ENCODE peak calls at places on chromosomes 16 and 17, in four cellular contexts. A is Panc1, B is A549, U is PC-3. D is an unnamed sample.

GRCh38 chr16:88841521-88842307 is 15.0 kb downstream of the GALNS start:
- DNase-seq in B (no peak), U (no peak), A (no peak), D (no peak)

GRCh38 chr17:41394254-41395016 is 3.0 kb downstream of the KRT31 start:
- DNase-seq in A (no peak), B (no peak), U (peak; percentile 34), D (no peak)

GRCh38 chr17:80605326-80606066 is 60.9 kb downstream of the RPTOR start:
- DNase-seq in U (peak; percentile 90), B (peak; percentile 23), A (peak; percentile 12), D (peak; percentile 63)

GRCh38 chr16:50696575-50697420 is 3.4 kb downstream of the NOD2 start:
- DNase-seq in B (peak; percentile 52), U (peak; percentile 42), A (no peak), D (peak; percentile 85)

GRCh38 chr16:31568577-31569359 is 41.1 kb downstream of the AHSP start:
- DNase-seq in A (no peak), B (no peak), U (no peak), D (peak; percentile 12)

GRCh38 chr17:17538417-17539391 is 42.5 kb upstream of the RASD1 start:
- DNase-seq in U (peak; percentile 96), B (peak; percentile 89), A (peak; percentile 20), D (peak; percentile 86)

GRCh38 chr17:28216528-28216927 is 102.5 kb upstream of the TMEM97 start:
- DNase-seq in U (peak; percentile 57), B (peak; percentile 27), A (no peak), D (no peak)

GRCh38 chr17:61072648-61073047 is 327.0 kb upstream of the TBX2 start:
- DNase-seq in B (no peak), A (no peak), U (no peak), D (no peak)

GRCh38 chr17:5785867-5786509 is 201.7 kb upstream of the NLRP1 start:
- DNase-seq in A (no peak), B (no peak), U (peak; percentile 60), D (no peak)

GRCh38 chr16:27431773-27432599 is 30.0 kb downstream of the IL21R start:
- DNase-seq in B (no peak), A (no peak), U (peak; percentile 6), D (no peak)

GRCh38 chr16:12539185-12539929 is 264.3 kb downstream of the CPPED1 start:
- DNase-seq in B (no peak), A (no peak), U (peak; percentile 14), D (peak; percentile 30)

GRCh38 chr16:54473201-54473993 is 186.8 kb upstream of the IRX3 start:
- DNase-seq in B (no peak), U (no peak), A (no peak), D (no peak)

GRCh38 chr17:77869665-77870132 is 88.8 kb upstream of the TNRC6C start:
- DNase-seq in U (no peak), B (no peak), A (no peak), D (no peak)

GRCh38 chr16:5706206-5706605 is 608.6 kb upstream of the EEF2KMT start:
- DNase-seq in A (no peak), B (no peak), U (no peak), D (no peak)

GRCh38 chr16:22373662-22374310 is 633 bp downstream of the CDR2 start:
- DNase-seq in A (no peak), B (no peak), U (no peak), D (peak; percentile 36)

GRCh38 chr16:14301150-14302030 is 230.3 kb downstream of the MRTFB start:
- DNase-seq in B (peak; percentile 79), U (peak; percentile 18), A (no peak), D (no peak)

GRCh38 chr16:84879569-84880487 is 60.0 kb downstream of the CRISPLD2 start:
- DNase-seq in A (no peak), U (peak; percentile 33), B (peak; percentile 42), D (peak; percentile 51)

GRCh38 chr17:2085648-2085949 is 30.7 kb downstream of the HIC1 start:
- DNase-seq in A (no peak), B (no peak), U (no peak), D (no peak)

GRCh38 chr17:81959362-81960129 is 1.4 kb downstream of the NOTUM start:
- DNase-seq in U (peak; percentile 59), A (no peak), B (peak; percentile 65), D (peak; percentile 60)

GRCh38 chr17:47279062-47279801 is 25.6 kb downstream of the ITGB3 start:
- DNase-seq in B (peak; percentile 24), U (peak; percentile 82), A (no peak), D (peak; percentile 14)

GRCh38 chr16:5466551-5466950 is 369.0 kb upstream of the EEF2KMT start:
- DNase-seq in B (no peak), A (no peak), U (no peak), D (no peak)

GRCh38 chr17:73833779-73834613 is 189.8 kb upstream of the SDK2 start:
- DNase-seq in B (peak; percentile 24), U (no peak), A (no peak), D (no peak)

GRCh38 chr17:75404223-75404738 is 1.2 kb downstream of the GRB2 start:
- DNase-seq in U (peak; percentile 90), B (peak; percentile 86), A (peak; percentile 62), D (peak; percentile 82)

GRCh38 chr16:19329932-19330331 is 44.4 kb downstream of the CLEC19A start:
- DNase-seq in A (no peak), B (peak; percentile 31), U (peak; percentile 70), D (no peak)

GRCh38 chr17:57677301-57677700 is 67.8 kb downstream of the CCDC182 start:
- DNase-seq in U (no peak), B (no peak), A (no peak), D (no peak)

GRCh38 chr17:62581769-62582168 is 45.7 kb upstream of the MRC2 start:
- DNase-seq in A (no peak), U (no peak), B (no peak), D (no peak)

GRCh38 chr16:83305092-83305491 is 502.7 kb upstream of the HSBP1 start:
- DNase-seq in A (no peak), U (no peak), B (no peak), D (no peak)

GRCh38 chr16:17566656-17567450 is 96.1 kb upstream of the XYLT1 start:
- DNase-seq in U (no peak), B (no peak), A (no peak), D (no peak)

GRCh38 chr17:27778193-27778592 is 22.1 kb downstream of the NOS2 start:
- DNase-seq in B (no peak), U (peak; percentile 38), A (no peak), D (no peak)

GRCh38 chr16:74563828-74564263 is 43.1 kb downstream of the GLG1 start:
- DNase-seq in B (peak; percentile 41), U (peak; percentile 47), A (no peak), D (peak; percentile 48)

GRCh38 chr17:55168970-55169687 is 95.6 kb upstream of the HLF start:
- DNase-seq in A (no peak), B (no peak), U (no peak), D (no peak)

GRCh38 chr17:1769826-1770477 is 8.1 kb downstream of the SERPINF1 start:
- DNase-seq in B (peak; percentile 78), A (no peak), U (peak; percentile 17), D (no peak)

GRCh38 chr17:79983456-79983855 is 52.2 kb downstream of the TBC1D16 start:
- DNase-seq in B (no peak), U (no peak), A (no peak), D (no peak)

GRCh38 chr16:66462912-66463311 is 35.8 kb downstream of the BEAN1 start:
- DNase-seq in B (no peak), U (no peak), A (no peak), D (no peak)

GRCh38 chr16:56607675-56608042 is 725 bp upstream of the MT2A start:
- DNase-seq in B (no peak), U (no peak), A (no peak), D (no peak)
- H3K27ac ChIP-seq in B (peak overlapping the region; percentile 96), U (peak overlapping the region; percentile 82), A (peak overlapping the region; percentile 95), D (peak overlapping the region; percentile 66)

GRCh38 chr17:64242633-64243032 is 20.4 kb downstream of the TEX2 start:
- DNase-seq in U (no peak), B (no peak), A (no peak), D (no peak)

GRCh38 chr17:64236827-64237403 is 26.1 kb downstream of the TEX2 start:
- DNase-seq in U (peak; percentile 46), A (no peak), B (peak; percentile 15), D (peak; percentile 42)

GRCh38 chr17:64243340-64243739 is 19.7 kb downstream of the TEX2 start:
- DNase-seq in B (no peak), U (no peak), A (no peak), D (no peak)

GRCh38 chr17:64240741-64241347 is 22.2 kb downstream of the TEX2 start:
- DNase-seq in U (peak; percentile 43), B (no peak), A (no peak), D (no peak)

DNA sequence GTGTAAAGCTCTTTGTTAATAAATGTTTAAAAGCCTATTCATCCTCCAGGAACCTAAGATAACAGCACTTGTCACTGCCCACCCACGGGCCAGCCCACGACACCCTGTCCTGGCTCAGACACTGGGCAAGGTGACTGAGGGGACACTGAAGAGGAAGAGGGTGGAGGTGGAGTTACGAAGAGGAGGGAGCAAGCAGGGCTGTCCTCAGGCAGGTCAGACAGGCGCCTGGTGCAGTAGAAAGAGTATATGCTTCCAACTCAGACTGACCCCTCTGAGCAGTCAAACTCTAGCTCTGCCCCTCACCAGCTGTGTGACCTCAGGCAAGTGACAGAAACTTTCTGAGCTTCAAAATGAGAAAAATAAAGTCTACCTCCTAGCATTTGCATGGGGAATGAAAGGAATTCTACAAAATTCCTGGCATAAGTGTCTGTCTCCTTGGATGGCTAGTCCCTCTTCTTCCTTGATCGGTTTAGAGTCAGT is 22.8 kb downstream of the TEX2 start:
- DNase-seq in A (no peak), B (no peak), U (no peak), D (no peak)
- H3K4me3 ChIP-seq in A (no peak overlapping the region), B (no peak overlapping the region), U (no peak overlapping the region), D (no peak overlapping the region)

GRCh38 chr17:64503821-64504768 is 2.0 kb downstream of the DDX5 start:
- DNase-seq in B (no peak), A (no peak), U (no peak), D (no peak)
- H3K27ac ChIP-seq in B (peak overlapping the region; percentile 97), A (peak overlapping the region; percentile 82), U (no peak overlapping the region), D (no peak overlapping the region)

GRCh38 chr17:4393806-4394205 is 27.3 kb upstream of the UBE2G1 start:
- DNase-seq in U (no peak), B (no peak), A (no peak), D (no peak)
- H3K4me3 ChIP-seq in U (no peak overlapping the region), B (no peak overlapping the region), A (no peak overlapping the region), D (no peak overlapping the region)

GRCh38 chr16:77842468-77842867 is 54.1 kb downstream of the VAT1L start:
- DNase-seq in U (no peak), A (no peak), B (no peak), D (no peak)

GRCh38 chr16:77838597-77839255 is 50.4 kb downstream of the VAT1L start:
- DNase-seq in B (no peak), U (no peak), A (no peak), D (no peak)

GRCh38 chr16:77840623-77841274 is 52.4 kb downstream of the VAT1L start:
- DNase-seq in A (no peak), U (no peak), B (no peak), D (no peak)

GRCh38 chr16:77841275-77841640 is 52.9 kb downstream of the VAT1L start:
- DNase-seq in B (no peak), A (no peak), U (no peak), D (no peak)

GRCh38 chr16:77840093-77840492 is 51.7 kb downstream of the VAT1L start:
- DNase-seq in B (no peak), U (no peak), A (no peak), D (no peak)
- H3K27ac ChIP-seq in B (no peak overlapping the region), U (no peak overlapping the region), A (no peak overlapping the region), D (no peak overlapping the region)

D was measured in small intestine.